ENCODE peak calls at places on chromosomes 12 and 14, in four cellular contexts. A, V, D and H are unnamed samples.

GRCh38 chr12:106022568-106023012 is 116.2 kb downstream of the NUAK1 start:
- DNase-seq in A (peak; percentile 25), V (peak; percentile 4), D (no peak), H (no peak)

GRCh38 chr12:101761347-101761746 is 22.1 kb upstream of the SYCP3 start:
- DNase-seq in A (no peak), V (peak; percentile 12), D (no peak), H (no peak)

GRCh38 chr14:72444701-72445100 is 449.2 kb downstream of the DPF3 start:
- DNase-seq in A (no peak), V (no peak), D (peak; percentile 67), H (peak; percentile 41)

GRCh38 chr14:21072102-21072501 is 2.0 kb downstream of the ARHGEF40 start:
- DNase-seq in A (no peak), V (peak; percentile 81), D (peak; percentile 68), H (no peak)

GRCh38 chr14:101781240-101782061 is 19.9 kb downstream of the PPP2R5C start:
- DNase-seq in A (no peak), V (no peak), D (no peak), H (peak; percentile 32)

GRCh38 chr14:68047910-68048309 is 228.3 kb downstream of the RAD51B start:
- DNase-seq in A (no peak), V (peak; percentile 19), D (peak; percentile 63), H (no peak)

GRCh38 chr14:87615822-87616679 is 376.9 kb downstream of the GALC start:
- DNase-seq in A (peak; percentile 44), V (peak; percentile 34), D (no peak), H (peak; percentile 37)

GRCh38 chr12:6392499-6392898 is 8.5 kb downstream of the LTBR start:
- DNase-seq in A (no peak), V (no peak), D (no peak), H (no peak)

GRCh38 chr14:51939727-51940126 is 49.6 kb upstream of the RTRAF start:
- DNase-seq in A (no peak), V (peak; percentile 73), D (no peak), H (no peak)

GRCh38 chr12:68370667-68371066 is 38.5 kb upstream of the MDM1 start:
- DNase-seq in A (no peak), V (no peak), D (no peak), H (no peak)

GRCh38 chr14:34680806-34681479 is 33.5 kb downstream of the CFL2 start:
- DNase-seq in A (no peak), V (no peak), D (no peak), H (no peak)

GRCh38 chr12:82625523-82625922 is 61.2 kb upstream of the TMTC2 start:
- DNase-seq in A (no peak), V (no peak), D (no peak), H (no peak)

GRCh38 chr12:119841433-119842210 is 35.5 kb downstream of the CIT start:
- DNase-seq in A (no peak), V (peak; percentile 4), D (peak; percentile 8), H (peak; percentile 29)

GRCh38 chr14:56061051-56061450 is 57.2 kb upstream of the PELI2 start:
- DNase-seq in A (no peak), V (peak; percentile 33), D (no peak), H (no peak)

GRCh38 chr12:47087088-47087688 is 7.4 kb upstream of the AMIGO2 start:
- DNase-seq in A (no peak), V (no peak), D (peak; percentile 65), H (no peak)

GRCh38 chr14:21796912-21797311 is 123.3 kb upstream of the OR4E1 start:
- DNase-seq in A (no peak), V (no peak), D (no peak), H (peak; percentile 8)

GRCh38 chr12:22935090-22935489 is 310.1 kb downstream of the ETNK1 start:
- DNase-seq in A (no peak), V (no peak), D (no peak), H (peak; percentile 3)

GRCh38 chr12:54216580-54217308 is 28.0 kb upstream of the SMUG1 start:
- DNase-seq in A (peak; percentile 79), V (peak; percentile 80), D (peak; percentile 51), H (peak; percentile 78)

GRCh38 chr12:54215990-54216579 is 27.3 kb upstream of the SMUG1 start:
- DNase-seq in A (no peak), V (no peak), D (no peak), H (no peak)

GRCh38 chr12:54220092-54220557 is 31.3 kb upstream of the SMUG1 start:
- DNase-seq in A (peak; percentile 45), V (peak; percentile 73), D (peak; percentile 36), H (peak; percentile 79)

GRCh38 chr12:54217309-54217661 is 28.5 kb upstream of the SMUG1 start:
- DNase-seq in A (no peak), V (no peak), D (no peak), H (no peak)

GRCh38 chr12:54217774-54218221 is 29.0 kb upstream of the SMUG1 start:
- DNase-seq in A (no peak), V (peak; percentile 41), D (no peak), H (no peak)
- H3K4me3 ChIP-seq in A (no peak overlapping the region), V (peak overlapping the region; percentile 54), D (peak overlapping the region; percentile 55), H (peak overlapping the region; percentile 5)

GRCh38 chr12:53113951-53114350 is 10.7 kb downstream of the SOAT2 start:
- DNase-seq in A (no peak), V (no peak), D (no peak), H (no peak)

GRCh38 chr12:53115112-53115890 is 12.0 kb downstream of the SOAT2 start:
- DNase-seq in A (no peak), V (no peak), D (no peak), H (no peak)

GRCh38 chr12:53115891-53116675 is 12.8 kb downstream of the SOAT2 start:
- DNase-seq in A (no peak), V (no peak), D (no peak), H (no peak)

GRCh38 chr12:53118771-53119300 is 15.6 kb downstream of the SOAT2 start:
- DNase-seq in A (no peak), V (no peak), D (no peak), H (no peak)

DNA sequence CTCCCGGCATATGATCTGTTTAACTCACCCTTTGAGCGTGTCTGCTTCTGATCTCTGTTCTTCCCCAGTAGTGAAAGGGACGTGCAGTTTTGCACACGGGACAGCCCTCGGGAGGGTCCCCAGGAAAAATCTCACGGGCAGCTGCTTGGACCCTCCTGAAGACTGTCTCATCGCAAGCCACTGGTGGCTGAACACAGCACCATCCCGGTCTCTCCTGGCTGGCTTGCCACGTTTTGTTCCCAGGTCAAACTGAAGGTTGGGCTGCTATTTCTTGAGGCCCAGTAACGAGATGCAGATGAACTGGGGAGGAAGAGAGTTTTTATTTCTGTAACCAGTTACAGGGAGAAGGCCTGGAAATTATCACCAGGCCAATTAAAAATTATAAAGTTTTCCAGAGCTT is 10.0 kb downstream of the SOAT2 start:
- DNase-seq in A (no peak), V (no peak), D (no peak), H (no peak)
- H2AFZ ChIP-seq in A (no peak overlapping the region), V (no peak overlapping the region), D (no peak overlapping the region), H (no peak overlapping the region)

GRCh38 chr12:45232146-45232731 is 16.3 kb downstream of the ANO6 start:
- DNase-seq in A (no peak), V (no peak), D (no peak), H (no peak)

GRCh38 chr12:45232771-45233372 is 17.0 kb downstream of the ANO6 start:
- DNase-seq in A (peak; percentile 66), V (peak; percentile 92), D (peak; percentile 98), H (peak; percentile 98)

GRCh38 chr12:45234134-45234865 is 18.4 kb downstream of the ANO6 start:
- DNase-seq in A (peak; percentile 92), V (peak; percentile 96), D (peak; percentile 98), H (peak; percentile 96)

GRCh38 chr12:45231515-45232145 is 15.7 kb downstream of the ANO6 start:
- DNase-seq in A (peak; percentile 65), V (peak; percentile 87), D (peak; percentile 88), H (peak; percentile 62)

DNA sequence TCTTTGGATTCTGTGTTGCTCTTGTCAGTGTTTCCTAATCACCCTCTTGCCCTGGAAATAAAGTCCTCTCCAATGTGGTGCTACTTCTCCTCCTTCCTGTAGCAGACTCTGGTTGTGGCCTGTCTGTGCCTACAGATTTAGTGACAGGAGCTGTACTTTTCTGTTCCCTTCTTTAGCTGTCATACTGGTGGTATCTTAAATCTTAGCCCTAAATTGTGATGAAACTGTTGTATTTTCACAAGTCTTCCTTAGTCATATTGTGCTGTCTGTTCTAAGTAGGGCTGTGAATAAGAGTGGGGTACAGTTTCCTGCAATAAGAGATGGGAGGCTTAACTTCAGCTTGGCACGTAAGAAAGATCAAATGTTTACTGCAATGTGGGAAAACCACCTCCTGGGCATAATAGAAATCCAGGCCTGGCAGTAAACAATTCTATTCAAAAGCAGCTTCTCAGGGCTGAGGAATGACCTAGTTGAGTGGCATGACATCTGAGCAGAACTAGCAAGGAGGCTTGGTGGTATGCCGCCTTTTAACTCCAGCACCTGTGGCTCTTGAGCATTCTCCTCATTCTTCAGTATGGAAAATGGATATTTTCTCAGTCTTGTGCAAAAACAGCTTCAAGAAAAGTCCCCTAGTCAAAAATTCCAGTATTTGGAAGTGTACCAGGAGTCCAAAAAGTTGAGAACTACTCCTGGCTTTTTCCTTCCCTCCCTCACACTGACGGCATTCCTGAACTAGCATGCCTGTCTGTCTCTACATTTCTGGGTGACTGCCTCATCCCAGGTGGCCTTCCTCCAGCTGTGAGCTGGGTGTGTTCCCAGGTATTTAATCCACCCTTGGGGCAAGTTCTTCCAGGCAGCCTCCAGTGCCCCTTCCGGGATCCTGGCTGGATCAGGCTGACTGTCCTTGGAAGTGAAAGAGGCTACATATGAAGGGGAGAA is 19.5 kb downstream of the ANO6 start:
- DNase-seq in A (peak; percentile 16), V (peak; percentile 32), D (peak; percentile 82), H (peak; percentile 86)
- H3K4me3 ChIP-seq in A (no peak overlapping the region), V (peak overlapping the region; percentile 31), D (peak overlapping the region; percentile 36), H (peak overlapping the region; percentile 3)

GRCh38 chr12:89988156-89988555 is 279.5 kb upstream of the ATP2B1 start:
- DNase-seq in A (no peak), V (peak; percentile 35), D (no peak), H (no peak)

GRCh38 chr12:89984846-89985245 is 276.2 kb upstream of the ATP2B1 start:
- DNase-seq in A (no peak), V (no peak), D (no peak), H (no peak)

GRCh38 chr12:89991807-89992206 is 283.2 kb upstream of the ATP2B1 start:
- DNase-seq in A (no peak), V (no peak), D (no peak), H (no peak)

GRCh38 chr12:89985935-89986334 is 277.3 kb upstream of the ATP2B1 start:
- DNase-seq in A (no peak), V (no peak), D (no peak), H (no peak)

GRCh38 chr12:89988556-89988955 is 279.9 kb upstream of the ATP2B1 start:
- DNase-seq in A (no peak), V (no peak), D (no peak), H (no peak)
- H2AFZ ChIP-seq in A (no peak overlapping the region), V (no peak overlapping the region), D (no peak overlapping the region), H (no peak overlapping the region)

DNA sequence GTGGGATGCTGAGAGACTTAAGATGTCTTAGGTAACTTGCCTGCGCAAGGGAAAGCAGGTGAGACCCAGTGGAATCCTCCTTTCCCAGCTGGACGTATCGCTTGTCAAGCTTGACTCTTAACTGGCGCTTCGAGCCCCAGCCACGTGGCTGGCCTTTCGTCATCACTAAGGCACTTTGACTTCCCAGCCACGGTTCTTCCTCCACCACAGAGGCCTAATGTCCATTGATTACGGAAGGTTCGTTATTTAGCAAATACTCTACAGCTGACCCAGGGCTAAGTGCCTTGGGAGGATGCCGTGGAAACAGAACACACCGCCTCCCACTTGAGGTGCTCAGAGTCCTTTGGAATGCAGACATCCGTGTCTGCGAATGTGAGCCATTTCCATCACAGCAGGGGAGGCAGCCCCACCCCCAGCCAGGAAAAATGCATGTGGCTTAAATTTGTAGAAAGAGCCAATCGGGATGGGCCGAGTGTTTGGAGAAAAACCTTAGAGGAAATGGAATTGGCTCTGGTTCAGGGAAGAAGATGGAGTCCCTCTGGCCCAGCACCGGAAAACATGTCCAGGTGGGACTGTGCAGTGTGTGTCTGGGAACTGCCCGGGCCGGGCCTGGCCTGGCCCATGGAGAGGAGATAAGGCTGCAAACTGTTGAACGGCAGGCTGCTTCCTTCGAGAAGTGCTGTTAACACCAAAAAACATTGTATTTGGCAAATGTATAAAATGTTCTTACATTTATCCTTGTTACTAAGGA is 115.7 kb downstream of the PLXNC1 start:
- DNase-seq in A (no peak), V (no peak), D (peak; percentile 62), H (no peak)
- H3K4me3 ChIP-seq in A (no peak overlapping the region), V (no peak overlapping the region), D (no peak overlapping the region), H (no peak overlapping the region)